ENCODE peak calls at places on chromosomes 3 and 15, in ten cellular contexts. One of them, this sample, is unnamed.

GRCh38 chr3:177476921-177477435 is 279.7 kb upstream of the TBL1XR1 start:
- DNase-seq in prostate gland: no peak
- DNase-seq in astrocyte of the spinal cord: no peak
- DNase-seq in epithelial cell of esophagus: peak; percentile 58
- DNase-seq in GM12865: no peak
- DNase-seq in heart right ventricle: no peak
- DNase-seq in fibroblast of lung: no peak
- DNase-seq in heart left ventricle: no peak
- DNase-seq in uterus: no peak
- DNase-seq in stomach: no peak
- DNase-seq in this sample: no peak

GRCh38 chr3:37973250-37974054 is 17.1 kb upstream of the VILL start:
- DNase-seq in prostate gland: no peak
- DNase-seq in astrocyte of the spinal cord: no peak
- DNase-seq in epithelial cell of esophagus: no peak
- DNase-seq in GM12865: no peak
- DNase-seq in heart right ventricle: no peak
- DNase-seq in fibroblast of lung: no peak
- DNase-seq in heart left ventricle: no peak
- DNase-seq in uterus: no peak
- DNase-seq in stomach: no peak
- DNase-seq in this sample: no peak

GRCh38 chr3:79369306-79369705 is 398.5 kb downstream of the ROBO1 start:
- DNase-seq in prostate gland: no peak
- DNase-seq in astrocyte of the spinal cord: peak; percentile 49
- DNase-seq in epithelial cell of esophagus: no peak
- DNase-seq in GM12865: no peak
- DNase-seq in heart right ventricle: no peak
- DNase-seq in fibroblast of lung: peak; percentile 18
- DNase-seq in heart left ventricle: no peak
- DNase-seq in uterus: no peak
- DNase-seq in stomach: no peak
- DNase-seq in this sample: no peak

GRCh38 chr15:89652131-89652530 is 3.1 kb downstream of the KIF7 start:
- DNase-seq in prostate gland: no peak
- DNase-seq in astrocyte of the spinal cord: no peak
- DNase-seq in epithelial cell of esophagus: no peak
- DNase-seq in GM12865: no peak
- DNase-seq in heart right ventricle: no peak
- DNase-seq in fibroblast of lung: no peak
- DNase-seq in heart left ventricle: no peak
- DNase-seq in uterus: no peak
- DNase-seq in stomach: no peak
- DNase-seq in this sample: no peak

GRCh38 chr3:184380627-184381260 is 890 bp downstream of the CHRD start:
- DNase-seq in prostate gland: no peak
- DNase-seq in astrocyte of the spinal cord: no peak
- DNase-seq in epithelial cell of esophagus: no peak
- DNase-seq in GM12865: no peak
- DNase-seq in heart right ventricle: no peak
- DNase-seq in fibroblast of lung: no peak
- DNase-seq in heart left ventricle: no peak
- DNase-seq in uterus: peak; percentile 47
- DNase-seq in stomach: no peak
- DNase-seq in this sample: no peak

GRCh38 chr15:85692873-85693272 is 101.9 kb downstream of the KLHL25 start:
- DNase-seq in prostate gland: no peak
- DNase-seq in astrocyte of the spinal cord: no peak
- DNase-seq in epithelial cell of esophagus: no peak
- DNase-seq in GM12865: peak; percentile 92
- DNase-seq in heart right ventricle: no peak
- DNase-seq in fibroblast of lung: no peak
- DNase-seq in heart left ventricle: no peak
- DNase-seq in uterus: no peak
- DNase-seq in stomach: peak; percentile 35
- DNase-seq in this sample: no peak

GRCh38 chr15:58981808-58982475 is 5.5 kb upstream of the RNF111 start:
- DNase-seq in prostate gland: no peak
- DNase-seq in astrocyte of the spinal cord: no peak
- DNase-seq in epithelial cell of esophagus: no peak
- DNase-seq in GM12865: peak; percentile 58
- DNase-seq in heart right ventricle: no peak
- DNase-seq in fibroblast of lung: no peak
- DNase-seq in heart left ventricle: no peak
- DNase-seq in uterus: no peak
- DNase-seq in stomach: no peak
- DNase-seq in this sample: no peak

GRCh38 chr3:168034152-168034928 is 61.4 kb downstream of the GOLIM4 start:
- DNase-seq in prostate gland: no peak
- DNase-seq in astrocyte of the spinal cord: peak; percentile 73
- DNase-seq in epithelial cell of esophagus: peak; percentile 13
- DNase-seq in GM12865: no peak
- DNase-seq in heart right ventricle: no peak
- DNase-seq in fibroblast of lung: peak; percentile 76
- DNase-seq in heart left ventricle: peak; percentile 41
- DNase-seq in uterus: no peak
- DNase-seq in stomach: no peak
- DNase-seq in this sample: no peak

GRCh38 chr15:70435369-70435768 is 328.0 kb downstream of the UACA start:
- DNase-seq in prostate gland: no peak
- DNase-seq in astrocyte of the spinal cord: no peak
- DNase-seq in epithelial cell of esophagus: no peak
- DNase-seq in GM12865: peak; percentile 46
- DNase-seq in heart right ventricle: no peak
- DNase-seq in fibroblast of lung: no peak
- DNase-seq in heart left ventricle: no peak
- DNase-seq in uterus: no peak
- DNase-seq in stomach: no peak
- DNase-seq in this sample: no peak

GRCh38 chr3:182567666-182568065 is 225.6 kb upstream of the ATP11B start:
- DNase-seq in prostate gland: no peak
- DNase-seq in astrocyte of the spinal cord: peak; percentile 73
- DNase-seq in epithelial cell of esophagus: no peak
- DNase-seq in GM12865: no peak
- DNase-seq in heart right ventricle: no peak
- DNase-seq in fibroblast of lung: peak; percentile 44
- DNase-seq in heart left ventricle: no peak
- DNase-seq in uterus: no peak
- DNase-seq in stomach: no peak
- DNase-seq in this sample: no peak

GRCh38 chr3:106534206-106534605 is 665.4 kb upstream of the CBLB start:
- DNase-seq in prostate gland: no peak
- DNase-seq in astrocyte of the spinal cord: peak; percentile 94
- DNase-seq in epithelial cell of esophagus: peak; percentile 74
- DNase-seq in GM12865: peak; percentile 5
- DNase-seq in heart right ventricle: no peak
- DNase-seq in fibroblast of lung: peak; percentile 96
- DNase-seq in heart left ventricle: no peak
- DNase-seq in uterus: no peak
- DNase-seq in stomach: no peak
- DNase-seq in this sample: peak; percentile 56

GRCh38 chr3:106805625-106806024 is 571.6 kb upstream of the CCDC54 start:
- DNase-seq in prostate gland: no peak
- DNase-seq in astrocyte of the spinal cord: no peak
- DNase-seq in epithelial cell of esophagus: no peak
- DNase-seq in GM12865: no peak
- DNase-seq in heart right ventricle: no peak
- DNase-seq in fibroblast of lung: peak; percentile 69
- DNase-seq in heart left ventricle: no peak
- DNase-seq in uterus: no peak
- DNase-seq in stomach: no peak
- DNase-seq in this sample: no peak

DNA sequence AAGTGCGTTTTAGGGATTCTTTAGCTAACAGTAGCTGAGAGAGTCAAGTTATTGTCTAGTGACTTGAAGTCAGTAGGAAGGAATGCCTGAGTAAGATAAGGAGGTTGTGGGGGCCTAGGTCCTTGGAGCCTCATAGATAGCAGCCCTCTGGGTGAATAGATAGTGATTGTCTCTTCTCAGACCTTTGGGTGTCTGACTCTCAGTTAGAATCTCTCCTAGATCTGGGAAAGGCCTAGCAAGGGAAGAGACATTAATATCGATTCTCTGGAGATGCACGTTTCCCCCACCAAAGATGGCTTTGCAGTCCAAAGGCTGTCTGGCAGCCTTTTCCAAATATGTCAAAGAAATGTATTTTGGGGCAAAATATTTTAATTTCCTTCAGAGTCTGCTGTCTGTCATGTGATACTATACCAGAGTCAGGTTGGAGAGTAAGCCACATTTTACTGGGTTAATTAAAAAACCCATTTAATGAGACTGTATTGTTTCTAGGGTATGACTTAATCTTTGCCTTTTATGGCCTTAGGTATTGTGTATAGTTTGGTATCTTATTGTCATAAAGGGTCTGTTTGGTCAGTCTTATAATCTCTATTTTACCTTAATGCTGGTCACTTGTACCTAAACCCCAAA is 92.2 kb downstream of the ST6GAL1 start:
- DNase-seq in prostate gland: no peak
- DNase-seq in astrocyte of the spinal cord: no peak
- DNase-seq in epithelial cell of esophagus: no peak
- DNase-seq in GM12865: peak; percentile 7
- DNase-seq in heart right ventricle: no peak
- DNase-seq in fibroblast of lung: no peak
- DNase-seq in heart left ventricle: no peak
- DNase-seq in uterus: no peak
- DNase-seq in stomach: no peak
- DNase-seq in this sample: no peak
- H3K4me3 ChIP-seq in prostate gland: no peak overlapping the region
- H3K4me3 ChIP-seq in astrocyte of the spinal cord: no peak overlapping the region
- H3K4me3 ChIP-seq in epithelial cell of esophagus: no peak overlapping the region
- H3K4me3 ChIP-seq in GM12865: peak overlapping the region; percentile 66
- H3K4me3 ChIP-seq in heart right ventricle: no peak overlapping the region
- H3K4me3 ChIP-seq in fibroblast of lung: no peak overlapping the region
- H3K4me3 ChIP-seq in heart left ventricle: no peak overlapping the region
- H3K4me3 ChIP-seq in uterus: no peak overlapping the region
- H3K4me3 ChIP-seq in stomach: no peak overlapping the region
- H3K4me3 ChIP-seq in this sample: no peak overlapping the region

DNA sequence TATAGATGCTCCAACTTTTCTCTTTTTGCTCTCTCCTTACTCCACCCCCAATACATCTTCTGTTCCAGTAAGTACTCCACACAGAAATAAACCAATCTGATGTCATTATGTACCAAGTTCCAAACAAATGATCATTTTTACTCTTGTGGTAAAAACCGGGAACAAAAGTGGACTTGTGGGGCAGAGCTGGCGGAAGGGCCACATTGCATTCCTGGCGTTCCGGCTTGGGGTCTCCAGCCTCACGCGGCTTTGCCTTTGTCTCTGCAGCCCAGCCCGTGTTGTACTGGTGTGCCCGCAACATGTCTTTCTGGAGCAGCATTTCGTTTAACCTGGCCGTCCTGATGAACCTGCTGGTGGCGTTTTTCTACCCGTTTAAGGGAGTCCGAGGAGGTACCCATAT is 184.4 kb upstream of the BHLHE40 start:
- DNase-seq in prostate gland: no peak
- DNase-seq in astrocyte of the spinal cord: no peak
- DNase-seq in epithelial cell of esophagus: no peak
- DNase-seq in GM12865: no peak
- DNase-seq in heart right ventricle: no peak
- DNase-seq in fibroblast of lung: peak; percentile 25
- DNase-seq in heart left ventricle: no peak
- DNase-seq in uterus: no peak
- DNase-seq in stomach: no peak
- DNase-seq in this sample: peak; percentile 71
- H3K4me3 ChIP-seq in prostate gland: no peak overlapping the region
- H3K4me3 ChIP-seq in astrocyte of the spinal cord: no peak overlapping the region
- H3K4me3 ChIP-seq in epithelial cell of esophagus: no peak overlapping the region
- H3K4me3 ChIP-seq in GM12865: no peak overlapping the region
- H3K4me3 ChIP-seq in heart right ventricle: no peak overlapping the region
- H3K4me3 ChIP-seq in fibroblast of lung: no peak overlapping the region
- H3K4me3 ChIP-seq in heart left ventricle: no peak overlapping the region
- H3K4me3 ChIP-seq in uterus: no peak overlapping the region
- H3K4me3 ChIP-seq in stomach: no peak overlapping the region
- H3K4me3 ChIP-seq in this sample: peak overlapping the region; percentile 26

GRCh38 chr3:196643201-196643749 is 3.8 kb downstream of the NRROS start:
- DNase-seq in prostate gland: no peak
- DNase-seq in astrocyte of the spinal cord: no peak
- DNase-seq in epithelial cell of esophagus: no peak
- DNase-seq in GM12865: peak; percentile 95
- DNase-seq in heart right ventricle: no peak
- DNase-seq in fibroblast of lung: no peak
- DNase-seq in heart left ventricle: no peak
- DNase-seq in uterus: no peak
- DNase-seq in stomach: no peak
- DNase-seq in this sample: no peak
- H3K4me3 ChIP-seq in prostate gland: no peak overlapping the region
- H3K4me3 ChIP-seq in astrocyte of the spinal cord: no peak overlapping the region
- H3K4me3 ChIP-seq in epithelial cell of esophagus: no peak overlapping the region
- H3K4me3 ChIP-seq in GM12865: peak overlapping the region; percentile 85
- H3K4me3 ChIP-seq in heart right ventricle: peak overlapping the region; percentile 20
- H3K4me3 ChIP-seq in fibroblast of lung: no peak overlapping the region
- H3K4me3 ChIP-seq in heart left ventricle: no peak overlapping the region
- H3K4me3 ChIP-seq in uterus: no peak overlapping the region
- H3K4me3 ChIP-seq in stomach: no peak overlapping the region
- H3K4me3 ChIP-seq in this sample: no peak overlapping the region

GRCh38 chr15:63358296-63359029 is 23.2 kb downstream of the CA12 start:
- DNase-seq in prostate gland: no peak
- DNase-seq in astrocyte of the spinal cord: no peak
- DNase-seq in epithelial cell of esophagus: no peak
- DNase-seq in GM12865: no peak
- DNase-seq in heart right ventricle: no peak
- DNase-seq in fibroblast of lung: no peak
- DNase-seq in heart left ventricle: no peak
- DNase-seq in uterus: no peak
- DNase-seq in stomach: no peak
- DNase-seq in this sample: no peak
- H3K4me3 ChIP-seq in prostate gland: no peak overlapping the region
- H3K4me3 ChIP-seq in astrocyte of the spinal cord: no peak overlapping the region
- H3K4me3 ChIP-seq in epithelial cell of esophagus: no peak overlapping the region
- H3K4me3 ChIP-seq in GM12865: no peak overlapping the region
- H3K4me3 ChIP-seq in heart right ventricle: no peak overlapping the region
- H3K4me3 ChIP-seq in fibroblast of lung: no peak overlapping the region
- H3K4me3 ChIP-seq in heart left ventricle: no peak overlapping the region
- H3K4me3 ChIP-seq in uterus: no peak overlapping the region
- H3K4me3 ChIP-seq in stomach: no peak overlapping the region
- H3K4me3 ChIP-seq in this sample: no peak overlapping the region

DNA sequence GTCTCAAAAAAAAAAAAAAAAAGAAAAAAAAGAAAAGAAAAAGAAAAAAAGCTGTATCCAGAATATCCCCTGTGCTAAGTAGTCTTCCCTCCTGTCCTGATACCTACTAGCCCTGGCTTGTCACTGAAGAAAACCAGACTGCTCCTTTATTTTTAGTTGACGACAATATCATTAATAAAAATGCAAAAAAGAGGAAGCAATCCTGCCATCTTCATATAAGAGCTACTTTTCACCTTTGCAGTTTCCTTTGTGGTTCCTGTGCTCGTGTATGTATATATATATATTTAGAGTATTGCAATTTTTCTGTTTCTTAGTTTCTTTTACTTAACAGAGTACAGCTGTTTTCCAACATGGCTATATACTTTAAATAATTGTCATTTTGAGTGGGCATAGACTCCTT is 13.6 kb downstream of the C3orf20 start:
- DNase-seq in prostate gland: no peak
- DNase-seq in astrocyte of the spinal cord: no peak
- DNase-seq in epithelial cell of esophagus: no peak
- DNase-seq in GM12865: peak; percentile 73
- DNase-seq in heart right ventricle: no peak
- DNase-seq in fibroblast of lung: no peak
- DNase-seq in heart left ventricle: no peak
- DNase-seq in uterus: no peak
- DNase-seq in stomach: no peak
- DNase-seq in this sample: no peak
- H3K4me3 ChIP-seq in prostate gland: no peak overlapping the region
- H3K4me3 ChIP-seq in astrocyte of the spinal cord: no peak overlapping the region
- H3K4me3 ChIP-seq in epithelial cell of esophagus: no peak overlapping the region
- H3K4me3 ChIP-seq in GM12865: peak overlapping the region; percentile 36
- H3K4me3 ChIP-seq in heart right ventricle: no peak overlapping the region
- H3K4me3 ChIP-seq in fibroblast of lung: no peak overlapping the region
- H3K4me3 ChIP-seq in heart left ventricle: no peak overlapping the region
- H3K4me3 ChIP-seq in uterus: no peak overlapping the region
- H3K4me3 ChIP-seq in stomach: no peak overlapping the region
- H3K4me3 ChIP-seq in this sample: no peak overlapping the region

GRCh38 chr3:129560269-129560787 is 17.4 kb downstream of the H1-8 start:
- DNase-seq in prostate gland: no peak
- DNase-seq in astrocyte of the spinal cord: peak; percentile 49
- DNase-seq in epithelial cell of esophagus: no peak
- DNase-seq in GM12865: no peak
- DNase-seq in heart right ventricle: peak; percentile 72
- DNase-seq in fibroblast of lung: peak; percentile 23
- DNase-seq in heart left ventricle: peak; percentile 66
- DNase-seq in uterus: peak; percentile 77
- DNase-seq in stomach: no peak
- DNase-seq in this sample: peak; percentile 92
- H3K4me3 ChIP-seq in prostate gland: no peak overlapping the region
- H3K4me3 ChIP-seq in astrocyte of the spinal cord: no peak overlapping the region
- H3K4me3 ChIP-seq in epithelial cell of esophagus: no peak overlapping the region
- H3K4me3 ChIP-seq in GM12865: no peak overlapping the region
- H3K4me3 ChIP-seq in heart right ventricle: no peak overlapping the region
- H3K4me3 ChIP-seq in fibroblast of lung: peak overlapping the region; percentile 24
- H3K4me3 ChIP-seq in heart left ventricle: no peak overlapping the region
- H3K4me3 ChIP-seq in uterus: no peak overlapping the region
- H3K4me3 ChIP-seq in stomach: no peak overlapping the region
- H3K4me3 ChIP-seq in this sample: peak overlapping the region; percentile 28

This sample was measured in SJSA1.